ENCODE peak calls at places on chromosomes 13 and 19, in nine cellular contexts. V, Y, G, C, U, T, B, W and Z are unnamed samples.

GRCh38 chr19:16185925-16186234 is 670 bp downstream of the FAM32A start:
- DNase-seq in V (no peak), Y (no peak), G (peak; percentile 29), C (no peak), U (no peak), T (no peak), B (no peak), W (peak; percentile 32), Z (no peak)

GRCh38 chr19:13974073-13974472 is 21.8 kb downstream of the DCAF15 start:
- DNase-seq in V (no peak), Y (no peak), G (peak; percentile 23), C (no peak), U (no peak), T (no peak), B (no peak), W (no peak), Z (no peak)

GRCh38 chr13:80945328-80945727 is 604.4 kb upstream of the SPRY2 start:
- DNase-seq in V (no peak), Y (no peak), G (no peak), C (no peak), U (peak; percentile 37), T (no peak), B (no peak), W (no peak), Z (no peak)

GRCh38 chr19:31110331-31110730 is 238.9 kb downstream of the TSHZ3 start:
- DNase-seq in V (peak; percentile 68), Y (no peak), G (no peak), C (no peak), U (peak; percentile 13), T (no peak), B (no peak), W (peak; percentile 36), Z (no peak)

GRCh38 chr19:42422576-42423461 is 4.4 kb downstream of the LIPE start:
- DNase-seq in V (no peak), Y (no peak), G (peak; percentile 36), C (peak; percentile 47), U (peak; percentile 50), T (peak; percentile 71), B (peak; percentile 70), W (peak; percentile 11), Z (peak; percentile 60)

GRCh38 chr19:39937792-39938191 is 3.4 kb upstream of the FCGBP start:
- DNase-seq in V (no peak), Y (no peak), G (no peak), C (no peak), U (no peak), T (no peak), B (no peak), W (no peak), Z (no peak)

GRCh38 chr19:16355293-16356043 is 30.8 kb downstream of the KLF2 start:
- DNase-seq in V (peak; percentile 38), Y (no peak), G (no peak), C (no peak), U (no peak), T (no peak), B (no peak), W (peak; percentile 19), Z (peak; percentile 66)

GRCh38 chr19:3366761-3367571 is 583 bp downstream of the NFIC start:
- DNase-seq in V (no peak), Y (no peak), G (no peak), C (peak; percentile 54), U (no peak), T (no peak), B (peak; percentile 84), W (no peak), Z (peak; percentile 74)

GRCh38 chr19:34118879-34119748 is 53.2 kb upstream of the LSM14A start:
- DNase-seq in V (no peak), Y (no peak), G (no peak), C (no peak), U (no peak), T (no peak), B (no peak), W (no peak), Z (no peak)
- TF ChIP-seq CTCF in V (no peak), Y (no peak), G (no peak), C (no peak), U (no peak), T (no peak), B (no peak), W (no peak), Z (no peak)

GRCh38 chr19:1261512-1261862 is 7.6 kb upstream of the CIRBP start:
- DNase-seq in V (no peak), Y (no peak), G (no peak), C (peak; percentile 46), U (no peak), T (peak; percentile 77), B (peak; percentile 62), W (no peak), Z (no peak)
- TF ChIP-seq CTCF in V (no peak), Y (no peak), G (no peak), C (no peak), U (peak; percentile 22), T (peak; percentile 14), B (no peak), W (no peak), Z (no peak)

GRCh38 chr13:44128522-44128921 is 245.1 kb upstream of the SERP2 start:
- DNase-seq in V (peak; percentile 65), Y (no peak), G (no peak), C (no peak), U (no peak), T (no peak), B (peak; percentile 79), W (peak; percentile 60), Z (no peak)
- TF ChIP-seq CTCF in V (no peak), Y (no peak), G (no peak), C (no peak), U (no peak), T (no peak), B (peak; percentile 31), W (no peak), Z (no peak)

DNA sequence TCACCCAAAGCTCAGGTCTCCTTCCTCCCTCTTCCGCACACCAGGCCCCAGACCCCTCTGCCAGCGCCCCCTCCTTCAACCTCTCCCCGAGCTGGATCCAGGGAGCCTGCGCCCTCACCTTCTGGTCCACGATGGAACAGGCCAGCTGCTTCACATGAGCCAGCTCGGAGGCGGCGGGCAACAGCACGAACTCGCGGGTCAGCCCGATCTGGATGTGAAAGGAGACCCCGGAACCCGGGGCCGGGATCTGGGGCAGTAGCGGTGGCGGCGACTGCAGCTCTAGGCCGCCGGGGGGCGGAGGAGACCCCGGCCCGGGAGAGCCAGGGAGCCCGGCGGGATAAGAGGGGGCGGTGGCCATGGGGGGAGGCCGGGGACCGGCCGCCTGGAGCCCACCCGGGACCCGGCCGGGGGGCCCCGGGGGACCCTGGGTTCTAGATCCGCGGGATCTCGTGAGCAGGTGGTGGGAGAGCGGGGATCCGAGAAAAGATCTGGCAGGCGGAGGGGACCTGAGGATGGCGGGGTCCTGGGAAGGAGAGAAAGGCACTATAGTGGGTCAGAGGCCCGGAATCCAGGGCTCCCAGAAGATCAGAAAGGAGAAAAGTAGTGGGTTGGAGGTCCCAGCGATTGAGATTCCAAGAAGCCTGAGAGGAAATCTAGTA is 772 bp downstream of the PRKD2 start:
- DNase-seq in V (no peak), Y (no peak), G (no peak), C (peak; percentile 44), U (peak; percentile 63), T (no peak), B (no peak), W (no peak), Z (no peak)
- TF ChIP-seq CTCF in V (no peak), Y (no peak), G (no peak), C (no peak), U (peak; percentile 10), T (no peak), B (no peak), W (no peak), Z (no peak)